ENCODE peak calls at places on chromosome 18, in eight cellular contexts. One of them, this sample, is unnamed.

GRCh38 chr18:39675358-39675757 is 2109.8 kb upstream of the CELF4 start:
- DNase-seq in GM12865: no peak
- DNase-seq in K562: no peak
- DNase-seq in CD14-positive monocyte: no peak
- DNase-seq in breast epithelium: no peak
- DNase-seq in mucosa of descending colon: no peak
- DNase-seq in endothelial cell: no peak
- DNase-seq in ovary: no peak
- DNase-seq in this sample: no peak

GRCh38 chr18:72871091-72871490 is 3.3 kb upstream of the NETO1 start:
- DNase-seq in breast epithelium: no peak
- DNase-seq in endothelial cell: no peak
- DNase-seq in mucosa of descending colon: no peak
- DNase-seq in GM12865: no peak
- DNase-seq in ovary: no peak
- DNase-seq in CD14-positive monocyte: no peak
- DNase-seq in K562: no peak
- DNase-seq in this sample: no peak

GRCh38 chr18:77144451-77145118 is 12.0 kb upstream of the MBP start:
- DNase-seq in breast epithelium: no peak
- DNase-seq in CD14-positive monocyte: no peak
- DNase-seq in K562: no peak
- DNase-seq in mucosa of descending colon: no peak
- DNase-seq in endothelial cell: no peak
- DNase-seq in ovary: no peak
- DNase-seq in GM12865: no peak
- DNase-seq in this sample: no peak

GRCh38 chr18:55239764-55240163 is 280.5 kb upstream of the CCDC68 start:
- DNase-seq in CD14-positive monocyte: no peak
- DNase-seq in GM12865: no peak
- DNase-seq in K562: no peak
- DNase-seq in ovary: no peak
- DNase-seq in mucosa of descending colon: no peak
- DNase-seq in breast epithelium: no peak
- DNase-seq in endothelial cell: no peak
- DNase-seq in this sample: no peak

GRCh38 chr18:76262956-76263955 is 231.8 kb downstream of the ZNF516 start:
- DNase-seq in GM12865: no peak
- DNase-seq in CD14-positive monocyte: no peak
- DNase-seq in mucosa of descending colon: no peak
- DNase-seq in ovary: peak
- DNase-seq in K562: no peak
- DNase-seq in breast epithelium: no peak
- DNase-seq in endothelial cell: no peak
- DNase-seq in this sample: no peak

GRCh38 chr18:11081009-11081532 is 68.3 kb downstream of the PIEZO2 start:
- DNase-seq in endothelial cell: no peak
- DNase-seq in GM12865: peak
- DNase-seq in CD14-positive monocyte: no peak
- DNase-seq in K562: no peak
- DNase-seq in ovary: no peak
- DNase-seq in mucosa of descending colon: no peak
- DNase-seq in breast epithelium: no peak
- DNase-seq in this sample: no peak

GRCh38 chr18:21074336-21075323 is 37.0 kb downstream of the ROCK1 start:
- DNase-seq in endothelial cell: no peak
- DNase-seq in CD14-positive monocyte: no peak
- DNase-seq in GM12865: no peak
- DNase-seq in breast epithelium: no peak
- DNase-seq in K562: no peak
- DNase-seq in ovary: no peak
- DNase-seq in mucosa of descending colon: no peak
- DNase-seq in this sample: no peak

GRCh38 chr18:5424903-5425302 is 118.9 kb downstream of the EPB41L3 start:
- DNase-seq in CD14-positive monocyte: no peak
- DNase-seq in mucosa of descending colon: no peak
- DNase-seq in K562: peak
- DNase-seq in GM12865: peak
- DNase-seq in endothelial cell: peak
- DNase-seq in breast epithelium: no peak
- DNase-seq in ovary: no peak
- DNase-seq in this sample: no peak

GRCh38 chr18:12843420-12844346 is 40.4 kb downstream of the PTPN2 start:
- DNase-seq in endothelial cell: no peak
- DNase-seq in breast epithelium: no peak
- DNase-seq in CD14-positive monocyte: no peak
- DNase-seq in K562: peak
- DNase-seq in mucosa of descending colon: no peak
- DNase-seq in ovary: no peak
- DNase-seq in GM12865: no peak
- DNase-seq in this sample: no peak

GRCh38 chr18:39773656-39774055 is 2181.4 kb upstream of the PIK3C3 start:
- DNase-seq in GM12865: no peak
- DNase-seq in mucosa of descending colon: no peak
- DNase-seq in breast epithelium: no peak
- DNase-seq in CD14-positive monocyte: no peak
- DNase-seq in ovary: no peak
- DNase-seq in endothelial cell: no peak
- DNase-seq in K562: no peak
- DNase-seq in this sample: no peak

GRCh38 chr18:38576915-38577314 is 1011.3 kb upstream of the CELF4 start:
- DNase-seq in K562: no peak
- DNase-seq in mucosa of descending colon: no peak
- DNase-seq in breast epithelium: no peak
- DNase-seq in GM12865: no peak
- DNase-seq in endothelial cell: no peak
- DNase-seq in CD14-positive monocyte: no peak
- DNase-seq in ovary: no peak
- DNase-seq in this sample: no peak

GRCh38 chr18:78655921-78656320 is 323.7 kb upstream of the SALL3 start:
- DNase-seq in K562: no peak
- DNase-seq in GM12865: no peak
- DNase-seq in breast epithelium: no peak
- DNase-seq in ovary: no peak
- DNase-seq in CD14-positive monocyte: no peak
- DNase-seq in endothelial cell: no peak
- DNase-seq in mucosa of descending colon: no peak
- DNase-seq in this sample: no peak

GRCh38 chr18:55038162-55038561 is 78.9 kb upstream of the CCDC68 start:
- DNase-seq in K562: no peak
- DNase-seq in endothelial cell: no peak
- DNase-seq in ovary: no peak
- DNase-seq in mucosa of descending colon: no peak
- DNase-seq in GM12865: no peak
- DNase-seq in CD14-positive monocyte: no peak
- DNase-seq in breast epithelium: no peak
- DNase-seq in this sample: no peak

GRCh38 chr18:79250236-79250993 is 145.3 kb upstream of the NFATC1 start:
- DNase-seq in GM12865: no peak
- DNase-seq in breast epithelium: no peak
- DNase-seq in CD14-positive monocyte: no peak
- DNase-seq in K562: no peak
- DNase-seq in ovary: no peak
- DNase-seq in endothelial cell: no peak
- DNase-seq in mucosa of descending colon: no peak
- DNase-seq in this sample: no peak

GRCh38 chr18:11826836-11827235 is 24.4 kb upstream of the CHMP1B start:
- DNase-seq in ovary: no peak
- DNase-seq in mucosa of descending colon: no peak
- DNase-seq in endothelial cell: no peak
- DNase-seq in CD14-positive monocyte: no peak
- DNase-seq in breast epithelium: no peak
- DNase-seq in GM12865: peak
- DNase-seq in K562: no peak
- DNase-seq in this sample: no peak

GRCh38 chr18:28793911-28794310 is 617.0 kb upstream of the CDH2 start:
- DNase-seq in mucosa of descending colon: no peak
- DNase-seq in endothelial cell: no peak
- DNase-seq in GM12865: no peak
- DNase-seq in K562: no peak
- DNase-seq in CD14-positive monocyte: no peak
- DNase-seq in breast epithelium: no peak
- DNase-seq in ovary: no peak
- DNase-seq in this sample: no peak

GRCh38 chr18:25349131-25349925 is 2.6 kb downstream of the ZNF521 start:
- DNase-seq in breast epithelium: peak
- DNase-seq in endothelial cell: peak
- DNase-seq in ovary: peak
- DNase-seq in mucosa of descending colon: peak
- DNase-seq in CD14-positive monocyte: no peak
- DNase-seq in K562: no peak
- DNase-seq in GM12865: no peak
- DNase-seq in this sample: peak

GRCh38 chr18:11872479-11873136 is 21.4 kb downstream of the CHMP1B start:
- DNase-seq in CD14-positive monocyte: no peak
- DNase-seq in K562: peak
- DNase-seq in endothelial cell: no peak
- DNase-seq in mucosa of descending colon: no peak
- DNase-seq in breast epithelium: no peak
- DNase-seq in ovary: no peak
- DNase-seq in GM12865: peak
- DNase-seq in this sample: peak

GRCh38 chr18:59068672-59069071 is 71.0 kb upstream of the SEC11C start:
- DNase-seq in endothelial cell: no peak
- DNase-seq in K562: no peak
- DNase-seq in breast epithelium: no peak
- DNase-seq in CD14-positive monocyte: no peak
- DNase-seq in mucosa of descending colon: no peak
- DNase-seq in ovary: no peak
- DNase-seq in GM12865: no peak
- DNase-seq in this sample: no peak

GRCh38 chr18:51890762-51891161 is 449.2 kb upstream of the DCC start:
- DNase-seq in mucosa of descending colon: peak
- DNase-seq in CD14-positive monocyte: no peak
- DNase-seq in breast epithelium: peak
- DNase-seq in K562: no peak
- DNase-seq in GM12865: no peak
- DNase-seq in ovary: no peak
- DNase-seq in endothelial cell: no peak
- DNase-seq in this sample: no peak

GRCh38 chr18:68840554-68841263 is 42.8 kb downstream of the CCDC102B start:
- DNase-seq in mucosa of descending colon: no peak
- DNase-seq in K562: peak
- DNase-seq in ovary: peak
- DNase-seq in endothelial cell: no peak
- DNase-seq in breast epithelium: no peak
- DNase-seq in GM12865: no peak
- DNase-seq in CD14-positive monocyte: peak
- DNase-seq in this sample: no peak

DNA sequence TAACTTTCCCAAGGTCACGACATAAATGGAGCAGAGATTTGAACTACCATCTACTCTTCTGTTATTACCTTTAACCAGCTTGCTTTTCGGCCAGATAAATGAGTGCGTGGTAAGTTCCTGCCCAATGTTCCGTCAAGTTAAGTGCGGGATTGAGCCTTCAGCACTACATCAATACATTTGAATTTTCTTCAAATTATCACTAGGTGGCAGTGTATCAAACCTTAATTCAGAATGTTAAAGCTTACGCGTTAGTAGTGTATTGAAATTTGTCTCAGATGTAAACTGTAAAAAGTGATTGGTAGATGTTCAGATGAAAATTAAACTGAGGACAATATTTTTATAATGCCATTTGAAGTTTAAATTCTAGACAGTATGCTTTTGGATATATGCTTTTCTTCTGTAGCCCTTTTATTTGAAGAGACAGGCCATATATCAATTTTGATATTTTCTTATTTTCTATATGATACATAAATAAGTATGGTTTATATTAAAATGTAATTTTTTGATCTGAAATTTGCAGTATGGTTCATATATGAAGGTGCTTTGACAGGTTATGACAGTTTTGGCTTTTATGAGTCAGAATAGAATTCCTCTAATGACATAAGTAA is 681.3 kb downstream of the ADCYAP1 start:
- DNase-seq in ovary: no peak
- DNase-seq in K562: peak
- DNase-seq in GM12865: peak
- DNase-seq in endothelial cell: no peak
- DNase-seq in mucosa of descending colon: no peak
- DNase-seq in breast epithelium: no peak
- DNase-seq in CD14-positive monocyte: no peak
- DNase-seq in this sample: peak
- TF ChIP-seq CTCF in ovary: no peak
- TF ChIP-seq CTCF in K562: peak
- TF ChIP-seq CTCF in GM12865: peak
- TF ChIP-seq CTCF in endothelial cell: peak
- TF ChIP-seq CTCF in mucosa of descending colon: no peak
- TF ChIP-seq CTCF in breast epithelium: peak
- TF ChIP-seq CTCF in CD14-positive monocyte: peak
- TF ChIP-seq CTCF in this sample: no peak

GRCh38 chr18:35130236-35130635 is 89.0 kb downstream of the MAPRE2 start:
- DNase-seq in ovary: no peak
- DNase-seq in breast epithelium: no peak
- DNase-seq in GM12865: no peak
- DNase-seq in CD14-positive monocyte: no peak
- DNase-seq in endothelial cell: no peak
- DNase-seq in K562: no peak
- DNase-seq in mucosa of descending colon: no peak
- DNase-seq in this sample: no peak
- TF ChIP-seq CTCF in ovary: no peak
- TF ChIP-seq CTCF in breast epithelium: no peak
- TF ChIP-seq CTCF in GM12865: no peak
- TF ChIP-seq CTCF in CD14-positive monocyte: no peak
- TF ChIP-seq CTCF in endothelial cell: no peak
- TF ChIP-seq CTCF in K562: no peak
- TF ChIP-seq CTCF in mucosa of descending colon: no peak
- TF ChIP-seq CTCF in this sample: no peak

DNA sequence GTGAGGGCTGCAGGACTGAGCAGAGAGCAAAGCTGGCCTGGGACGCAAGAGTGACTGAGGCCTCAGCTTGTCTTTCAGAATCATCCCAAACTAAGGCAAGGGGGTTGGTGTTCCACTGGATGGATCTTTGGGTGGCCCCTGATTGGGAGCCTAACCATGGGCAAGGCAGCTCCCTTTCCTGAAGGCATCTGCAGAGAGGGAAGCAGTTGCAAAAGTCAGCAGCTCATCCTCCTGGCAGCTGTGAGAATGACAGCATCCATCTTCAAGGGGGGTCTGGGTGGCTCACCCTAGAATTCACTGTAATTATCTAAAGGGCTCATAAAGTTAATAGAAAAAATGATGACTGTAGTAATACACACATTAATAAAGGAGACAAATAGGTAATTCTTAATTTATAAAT is 46.5 kb upstream of the RAB31 start:
- DNase-seq in ovary: no peak
- DNase-seq in mucosa of descending colon: no peak
- DNase-seq in K562: peak
- DNase-seq in CD14-positive monocyte: no peak
- DNase-seq in breast epithelium: no peak
- DNase-seq in endothelial cell: no peak
- DNase-seq in GM12865: no peak
- DNase-seq in this sample: no peak
- TF ChIP-seq CTCF in ovary: no peak
- TF ChIP-seq CTCF in mucosa of descending colon: no peak
- TF ChIP-seq CTCF in K562: peak
- TF ChIP-seq CTCF in CD14-positive monocyte: no peak
- TF ChIP-seq CTCF in breast epithelium: no peak
- TF ChIP-seq CTCF in endothelial cell: no peak
- TF ChIP-seq CTCF in GM12865: no peak
- TF ChIP-seq CTCF in this sample: no peak

DNA sequence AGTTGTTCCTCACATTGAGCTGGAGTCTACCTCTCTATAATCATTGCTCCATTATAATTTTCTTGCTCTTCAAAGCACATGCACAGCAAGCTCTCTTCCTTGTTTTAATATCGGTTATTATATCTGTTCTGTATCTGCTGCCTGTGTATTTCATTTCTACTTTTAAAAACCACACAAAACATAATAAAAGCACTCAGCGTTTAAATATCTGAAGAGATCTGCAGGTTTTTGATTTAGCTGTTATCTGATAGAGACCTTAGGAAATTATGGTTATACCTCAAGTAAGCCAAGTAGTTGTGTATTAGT is 49.0 kb downstream of the SERPINB7 start:
- DNase-seq in endothelial cell: no peak
- DNase-seq in ovary: no peak
- DNase-seq in breast epithelium: no peak
- DNase-seq in K562: no peak
- DNase-seq in mucosa of descending colon: no peak
- DNase-seq in GM12865: no peak
- DNase-seq in CD14-positive monocyte: no peak
- DNase-seq in this sample: no peak
- TF ChIP-seq CTCF in endothelial cell: no peak
- TF ChIP-seq CTCF in ovary: no peak
- TF ChIP-seq CTCF in breast epithelium: no peak
- TF ChIP-seq CTCF in K562: no peak
- TF ChIP-seq CTCF in mucosa of descending colon: no peak
- TF ChIP-seq CTCF in GM12865: no peak
- TF ChIP-seq CTCF in CD14-positive monocyte: peak
- TF ChIP-seq CTCF in this sample: no peak

This sample was measured in GM20000.